ENCODE peak calls at places on chromosomes 13 and 19, in four cellular contexts. I is K562, L is HepG2, O is GM12878. S is an unnamed sample.

GRCh38 chr13:111663505-111663904 is 343.1 kb downstream of the TEX29 start:
- DNase-seq in O (no peak), I (no peak), L (no peak), S (no peak)

GRCh38 chr19:17754634-17755532 is 3.6 kb downstream of the FCHO1 start:
- DNase-seq in O (peak), I (no peak), L (no peak), S (no peak)

GRCh38 chr13:68988176-68988575 is 1119.5 kb upstream of the ATXN8OS start:
- DNase-seq in L (no peak), O (no peak), I (no peak), S (no peak)

GRCh38 chr13:99465454-99465853 is 35.8 kb upstream of the TM9SF2 start:
- DNase-seq in I (no peak), L (no peak), O (no peak), S (no peak)

GRCh38 chr19:13051581-13052165 is 51.0 kb downstream of the LYL1 start:
- DNase-seq in I (peak), O (no peak), L (peak), S (peak)

GRCh38 chr19:41861846-41862245 is 1.8 kb downstream of the RPS19 start:
- DNase-seq in O (no peak), I (no peak), L (no peak), S (no peak)

GRCh38 chr19:29923653-29924052 is 18.4 kb upstream of the URI1 start:
- DNase-seq in I (no peak), L (no peak), O (no peak), S (no peak)

GRCh38 chr19:35257113-35257461 is 8.3 kb downstream of the LSR start:
- DNase-seq in L (no peak), I (no peak), O (no peak), S (peak)

GRCh38 chr13:43786766-43787517 is at the start of gene ENOX1:
- DNase-seq in I (no peak), O (no peak), L (no peak), S (peak)

GRCh38 chr13:37427843-37428494 is 170.6 kb downstream of the POSTN start:
- DNase-seq in I (no peak), O (no peak), L (no peak), S (no peak)

GRCh38 chr19:43820098-43820860 is 6.8 kb upstream of the ZNF283 start:
- DNase-seq in I (no peak), L (no peak), O (no peak), S (peak)

GRCh38 chr13:83907196-83907989 is 25.1 kb upstream of the SLITRK1 start:
- DNase-seq in I (no peak), O (no peak), L (no peak), S (no peak)

GRCh38 chr13:88656751-88657150 is 985.6 kb downstream of the SLITRK5 start:
- DNase-seq in I (no peak), O (no peak), L (no peak), S (no peak)

GRCh38 chr13:26965976-26966375 is 205.4 kb upstream of the GPR12 start:
- DNase-seq in I (no peak), L (no peak), O (no peak), S (no peak)

GRCh38 chr13:99724633-99725517 is 223.6 kb downstream of the TM9SF2 start:
- DNase-seq in O (peak), I (no peak), L (no peak), S (no peak)

GRCh38 chr19:32224371-32225244 is 120.8 kb upstream of the ZNF507 start:
- DNase-seq in O (no peak), I (peak), L (peak), S (peak)

GRCh38 chr13:98524391-98524790 is 52.5 kb downstream of the STK24 start:
- DNase-seq in L (no peak), O (no peak), I (no peak), S (no peak)

GRCh38 chr19:41000310-41000737 is 9.2 kb downstream of the CYP2B6 start:
- DNase-seq in L (peak), O (no peak), I (peak), S (no peak)

GRCh38 chr13:97212540-97213146 is 9.5 kb upstream of the MBNL2 start:
- DNase-seq in O (no peak), I (peak), L (no peak), S (peak)

GRCh38 chr19:7921302-7921954 is 1.3 kb downstream of the SNAPC2 start:
- DNase-seq in I (peak), O (no peak), L (no peak), S (no peak)

GRCh38 chr19:48578891-48579290 is 26.9 kb downstream of the SULT2B1 start:
- DNase-seq in O (no peak), L (no peak), I (no peak), S (no peak)

GRCh38 chr13:77584111-77584510 is 48.6 kb downstream of the SCEL start:
- DNase-seq in I (no peak), O (no peak), L (no peak), S (no peak)

GRCh38 chr19:12994701-12995595 is at the start of gene NFIX:
- DNase-seq in L (peak), O (no peak), I (peak), S (no peak)

GRCh38 chr13:105328212-105328611 is 1207.2 kb downstream of the EFNB2 start:
- DNase-seq in I (no peak), O (no peak), L (no peak), S (no peak)

GRCh38 chr19:8367327-8368001 is 3.5 kb downstream of the ANGPTL4 start:
- DNase-seq in O (no peak), I (peak), L (no peak), S (peak)

GRCh38 chr13:77372275-77372674 is 45.4 kb upstream of the MYCBP2 start:
- DNase-seq in L (no peak), I (no peak), O (no peak), S (no peak)

GRCh38 chr19:54207908-54208783 is 7.5 kb downstream of the RPS9 start:
- DNase-seq in I (peak), O (peak), L (peak), S (no peak)
- TF ChIP-seq USF2 in I (peak), O (no peak), L (no peak), S (no peak)

GRCh38 chr19:805161-805561 is 7.9 kb downstream of the PTBP1 start:
- DNase-seq in I (no peak), L (no peak), O (no peak), S (no peak)
- TF ChIP-seq NR2C2 in I (no peak), L (no peak), O (no peak), S (no peak)

DNA sequence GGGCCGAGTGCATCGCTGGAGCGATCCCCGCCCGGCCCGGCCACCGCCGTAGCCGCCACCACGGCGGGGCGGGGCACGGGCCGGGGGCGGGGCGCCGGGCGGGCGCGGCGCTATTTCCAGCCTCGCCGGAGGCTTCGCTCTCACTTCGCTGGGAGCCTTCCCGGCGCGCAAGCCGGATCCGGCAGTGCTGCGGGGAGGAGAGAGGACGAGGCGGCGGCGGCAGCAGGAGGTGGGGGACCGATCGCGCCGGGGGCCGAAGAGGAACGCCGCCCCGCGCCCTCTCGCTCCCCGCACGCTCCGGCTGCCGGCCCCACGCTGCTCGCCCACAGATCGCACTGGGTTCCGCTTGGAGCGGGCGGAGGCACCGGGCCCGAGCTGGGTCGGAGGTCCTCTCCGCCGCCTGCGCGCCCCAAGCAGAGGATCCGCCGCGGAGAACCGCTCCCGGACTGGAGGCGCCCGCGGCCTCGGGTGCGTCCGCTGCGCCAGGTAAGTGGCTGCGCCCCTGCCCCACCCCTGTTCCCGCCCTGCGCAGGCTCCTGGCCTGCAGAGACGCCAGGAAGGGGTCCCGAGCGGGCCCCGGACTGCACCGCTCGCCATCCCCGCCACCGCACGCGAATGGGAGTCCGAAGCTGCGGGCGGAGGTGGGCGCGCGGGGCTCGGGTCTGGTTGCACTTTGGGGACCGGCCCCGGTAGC is at the start of gene CHST8:
- DNase-seq in I (peak), O (no peak), L (no peak), S (peak)
- TF ChIP-seq USF2 in I (no peak), O (no peak), L (no peak), S (peak)

GRCh38 chr13:101512650-101513049 is 60.2 kb downstream of the ITGBL1 start:
- DNase-seq in O (no peak), L (no peak), I (no peak), S (no peak)

GRCh38 chr13:101516262-101516661 is 63.8 kb downstream of the ITGBL1 start:
- DNase-seq in L (no peak), I (no peak), O (no peak), S (no peak)

GRCh38 chr13:101514100-101514499 is 61.6 kb downstream of the ITGBL1 start:
- DNase-seq in L (no peak), O (no peak), I (no peak), S (no peak)

GRCh38 chr13:101515504-101515903 is 63.0 kb downstream of the ITGBL1 start:
- DNase-seq in L (no peak), O (no peak), I (no peak), S (no peak)

DNA sequence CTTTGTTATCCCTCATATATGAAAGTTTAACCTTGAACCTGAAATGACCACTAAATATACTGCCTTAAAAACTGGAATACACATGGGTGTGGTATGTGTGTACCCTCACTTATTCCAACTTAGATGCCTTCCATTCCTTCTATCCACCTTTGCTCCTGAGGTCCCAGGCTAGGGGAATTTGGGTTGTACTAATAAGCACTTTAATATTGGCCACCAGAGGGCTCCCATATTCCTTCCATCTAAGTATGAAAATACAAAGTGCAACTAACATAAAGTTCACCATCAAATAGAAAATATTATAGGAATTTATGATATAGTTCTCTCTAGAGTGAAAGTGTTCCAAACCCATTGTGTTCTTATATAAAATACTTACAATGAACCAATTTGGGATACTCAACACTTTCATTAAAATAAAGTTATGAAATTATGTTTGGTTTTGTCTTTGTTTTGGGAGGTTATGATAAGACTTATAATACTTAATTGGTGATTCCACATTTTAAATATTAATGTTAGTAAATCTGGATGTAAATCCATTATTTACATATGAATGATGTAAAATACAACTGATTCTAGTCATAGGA is 62.3 kb downstream of the ITGBL1 start:
- DNase-seq in L (peak), I (peak), O (no peak), S (no peak)
- TF ChIP-seq NR2C2 in L (no peak), I (no peak), O (no peak), S (no peak)

GRCh38 chr13:66425741-66426140 is 804.4 kb downstream of the PCDH9 start:
- DNase-seq in L (no peak), O (no peak), I (no peak), S (no peak)

GRCh38 chr13:66427330-66427990 is 802.7 kb downstream of the PCDH9 start:
- DNase-seq in L (no peak), I (no peak), O (no peak), S (no peak)

GRCh38 chr13:66430266-66430665 is 799.9 kb downstream of the PCDH9 start:
- DNase-seq in L (no peak), I (no peak), O (no peak), S (no peak)

DNA sequence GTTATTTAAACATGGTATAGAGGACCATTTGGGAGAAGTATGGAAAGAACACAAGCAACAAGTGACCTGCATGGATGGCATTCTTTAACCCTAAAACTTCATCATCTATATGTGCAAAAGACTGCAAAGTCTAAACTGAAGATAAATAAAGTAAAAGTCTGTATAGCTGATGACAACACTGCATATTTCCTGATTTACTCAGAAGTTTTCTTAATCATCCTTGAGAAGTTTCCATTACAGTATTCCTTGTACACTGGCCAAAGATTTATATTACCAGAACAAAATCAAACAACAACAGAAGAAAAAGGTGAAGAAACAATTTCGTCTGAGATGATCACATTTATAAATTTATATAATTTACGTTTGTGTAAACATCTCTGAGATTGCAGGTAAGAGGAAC is 805.7 kb downstream of the PCDH9 start:
- DNase-seq in O (no peak), L (no peak), I (no peak), S (no peak)
- TF ChIP-seq USF2 in O (no peak), L (no peak), I (no peak), S (no peak)

DNA sequence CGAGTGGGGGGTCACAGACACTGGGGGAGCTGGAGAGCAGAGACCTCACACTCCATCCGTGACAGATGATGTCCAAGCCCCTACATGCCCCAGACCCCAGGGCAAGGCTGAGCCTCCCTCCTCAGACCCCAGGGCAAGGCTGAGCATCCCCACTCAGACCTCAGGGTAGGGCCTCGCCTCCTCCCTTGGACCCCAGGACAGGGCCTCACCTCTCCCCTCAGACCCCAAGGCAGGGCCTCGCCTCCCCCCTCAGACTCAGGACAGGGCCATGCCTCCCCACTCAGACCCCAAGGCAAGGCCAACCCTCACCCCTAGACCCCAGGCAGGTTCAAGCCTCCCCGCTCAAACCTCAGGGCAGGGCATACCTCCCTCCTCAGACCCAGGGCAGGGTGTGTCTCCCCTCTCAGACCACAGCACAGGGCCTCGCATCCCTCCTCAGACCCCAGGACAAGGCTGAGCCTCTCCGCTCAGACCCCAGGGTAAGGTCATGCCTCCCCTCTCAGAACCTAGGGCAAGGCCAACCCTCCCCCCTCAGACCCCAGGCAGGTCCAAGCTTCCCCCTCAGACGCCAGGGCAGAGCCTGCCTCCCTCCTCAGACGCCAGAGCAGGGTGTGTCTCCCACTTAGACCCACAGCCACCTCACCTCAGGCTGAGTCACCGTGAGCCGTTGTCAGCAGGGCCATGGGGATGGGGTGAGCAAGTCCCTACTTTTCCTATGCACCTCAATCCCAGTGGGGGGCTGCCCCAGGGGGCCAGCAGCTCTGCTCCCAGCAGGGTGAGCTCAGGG is 1.7 kb upstream of the S1PR4 start:
- DNase-seq in L (no peak), O (no peak), I (peak), S (no peak)
- TF ChIP-seq NR2C2 in L (no peak), O (no peak), I (no peak), S (no peak)

GRCh38 chr19:57888107-57888493 is 737 bp downstream of the ZNF814 start:
- DNase-seq in I (no peak), L (no peak), O (no peak), S (no peak)

GRCh38 chr19:57887195-57887941 is 1.5 kb downstream of the ZNF814 start:
- DNase-seq in L (no peak), I (no peak), O (no peak), S (peak)

GRCh38 chr19:57888494-57889231 is at the start of gene ZNF814:
- DNase-seq in L (no peak), I (peak), O (peak), S (peak)

GRCh38 chr19:57886046-57886445 is 2.8 kb downstream of the ZNF814 start:
- DNase-seq in L (no peak), I (no peak), O (no peak), S (no peak)
- TF ChIP-seq USF2 in L (no peak), I (no peak), O (no peak), S (peak)

GRCh38 chr19:4206818-4207484 is 22.4 kb upstream of the EBI3 start:
- DNase-seq in L (no peak), I (peak), O (no peak), S (no peak)
- TF ChIP-seq NR2C2 in L (no peak), I (no peak), O (no peak), S (no peak)

DNA sequence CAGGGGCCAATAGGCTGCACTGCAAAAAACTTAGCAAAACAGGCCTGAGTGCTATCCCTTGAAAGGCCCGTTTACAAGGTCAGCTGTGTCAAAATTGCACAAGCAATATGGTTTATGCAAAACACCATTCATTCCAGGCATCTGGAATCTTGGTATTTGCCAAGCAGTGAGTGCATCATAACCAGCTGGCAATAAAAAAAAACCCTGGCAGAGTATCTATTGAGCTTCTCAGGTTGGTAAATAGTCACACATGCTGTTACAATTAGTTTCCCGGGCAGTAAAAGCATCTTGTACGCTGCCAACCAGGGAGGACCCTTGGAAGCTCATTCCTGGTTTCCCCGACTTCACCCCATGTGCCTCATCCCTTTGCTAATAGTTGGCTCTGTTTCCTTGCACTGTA is 21.3 kb downstream of the ZNF77 start:
- DNase-seq in O (no peak), L (peak), I (no peak), S (no peak)
- TF ChIP-seq USF2 in O (no peak), L (no peak), I (no peak), S (no peak)

S was measured in WTC11.